ENCODE peak calls at places on chromosomes 3 and 15, in four cellular contexts. M, Q, B and E are unnamed samples.

GRCh38 chr15:69014454-69014853 is at the start of gene NOX5:
- DNase-seq in B (no peak), M (peak), Q (no peak), E (no peak)

GRCh38 chr15:39785806-39786205 is 3.2 kb upstream of the FSIP1 start:
- DNase-seq in Q (no peak), B (no peak), M (no peak), E (no peak)

GRCh38 chr15:25240461-25241021 is 198.3 kb downstream of the UBE3A start:
- DNase-seq in Q (peak), B (no peak), M (no peak), E (peak)

GRCh38 chr3:156615592-156616173 is 58.7 kb upstream of the TIPARP start:
- DNase-seq in Q (no peak), M (no peak), B (no peak), E (no peak)

GRCh38 chr3:14425574-14426304 is 23.3 kb downstream of the SLC6A6 start:
- DNase-seq in Q (no peak), B (no peak), M (no peak), E (no peak)

GRCh38 chr3:195441971-195442572 is 748 bp downstream of the ACAP2 start:
- DNase-seq in B (peak), Q (peak), M (peak), E (no peak)

GRCh38 chr15:39833515-39833981 is 50.9 kb upstream of the FSIP1 start:
- DNase-seq in M (no peak), B (no peak), Q (no peak), E (no peak)

GRCh38 chr15:101810905-101811304 is 1.1 kb upstream of the OR4F15 start:
- DNase-seq in B (no peak), M (no peak), Q (no peak), E (no peak)

GRCh38 chr15:69042531-69042930 is 28.0 kb downstream of the NOX5 start:
- DNase-seq in B (no peak), Q (no peak), M (no peak), E (no peak)

GRCh38 chr3:128179474-128179819 is 26.2 kb downstream of the EEFSEC start:
- DNase-seq in M (no peak), B (no peak), Q (no peak), E (no peak)

GRCh38 chr3:30607032-30607833 is 832 bp downstream of the TGFBR2 start:
- DNase-seq in B (peak), Q (peak), M (peak), E (peak)
- TF ChIP-seq POLR2AphosphoS5 in B (peak), Q (peak), M (no peak), E (peak)

DNA sequence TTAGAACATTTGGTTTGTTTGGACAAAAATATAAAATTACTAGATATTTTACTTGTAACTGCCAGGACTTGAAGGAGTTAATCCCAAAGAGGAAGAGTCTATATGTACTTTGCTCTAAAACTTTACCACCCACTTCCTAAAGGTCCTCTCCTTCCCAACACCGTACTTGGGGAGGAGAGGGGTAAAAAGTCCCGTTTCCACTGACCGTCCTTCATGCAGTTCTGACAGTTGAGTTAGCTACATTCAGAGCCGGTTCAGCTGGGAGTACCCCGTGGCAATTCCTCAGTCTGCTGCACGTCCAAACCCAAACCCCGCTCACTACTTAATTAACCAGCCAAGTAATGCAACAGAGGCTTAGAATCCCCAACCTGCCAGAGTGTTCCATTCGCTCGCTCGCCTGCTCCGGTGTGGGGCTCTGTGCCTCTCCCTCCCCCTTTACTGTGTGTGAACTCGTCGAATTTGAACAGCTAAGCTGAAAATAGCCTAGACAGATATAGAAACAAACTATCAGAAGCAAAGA is 519.7 kb downstream of the FOXP1 start:
- DNase-seq in B (no peak), M (no peak), Q (no peak), E (no peak)
- TF ChIP-seq POLR2A in B (no peak), M (peak), Q (no peak), E (no peak)

DNA sequence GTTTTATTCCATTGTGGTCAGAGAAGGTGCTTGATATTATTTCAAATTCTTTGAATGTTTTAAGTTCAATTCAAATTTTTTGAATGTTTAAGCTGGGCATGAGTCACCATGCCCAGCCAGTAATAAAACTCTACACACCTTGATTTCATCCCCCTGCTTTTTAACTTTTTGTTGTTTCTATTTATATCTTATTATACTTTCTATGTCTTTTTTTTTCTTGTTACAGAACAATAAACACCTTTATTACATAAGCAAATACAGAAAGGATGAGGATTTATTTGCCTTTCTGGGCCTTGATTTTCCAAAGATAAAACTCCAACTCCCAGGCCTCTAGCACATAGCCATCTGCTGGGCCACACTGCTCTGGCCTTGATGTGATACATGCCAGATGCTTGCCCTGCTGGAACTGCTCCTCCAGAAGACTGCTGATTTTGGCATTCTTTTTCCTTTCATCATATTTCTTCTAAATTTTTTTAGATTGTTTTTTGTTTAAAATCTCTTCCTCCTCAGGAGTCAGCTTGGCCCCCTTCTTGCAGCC is 14.0 kb downstream of the DNAH12 start:
- DNase-seq in B (peak), Q (no peak), M (no peak), E (no peak)
- TF ChIP-seq POLR2AphosphoS5 in B (peak), Q (no peak), M (no peak), E (no peak)

DNA sequence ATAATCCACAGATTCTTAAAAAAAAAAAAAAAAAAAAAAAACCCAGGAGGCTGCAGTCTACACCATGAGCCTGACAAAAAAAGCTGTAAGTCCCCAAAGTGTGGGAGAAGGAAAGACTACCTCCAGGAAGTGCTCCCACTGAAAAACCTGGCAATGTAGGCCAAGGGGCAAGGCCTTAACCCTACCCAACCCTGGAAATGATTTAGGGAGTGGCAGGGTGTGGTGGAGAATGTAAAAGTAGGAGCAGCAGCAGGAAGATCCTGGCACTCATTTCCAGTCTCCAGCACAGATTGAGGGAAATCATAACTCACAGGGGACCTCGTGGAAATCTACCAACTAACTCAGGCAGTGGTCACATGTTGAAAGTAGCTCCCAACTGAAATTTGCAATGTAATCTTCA is 839.4 kb downstream of the EPHA3 start:
- DNase-seq in Q (no peak), B (no peak), M (no peak), E (no peak)
- TF ChIP-seq POLR2A in Q (no peak), B (no peak), M (no peak), E (no peak)

GRCh38 chr3:182309120-182309519 is 484.2 kb upstream of the ATP11B start:
- DNase-seq in M (no peak), Q (no peak), B (no peak), E (no peak)
- TF ChIP-seq POLR2AphosphoS5 in M (no peak), Q (no peak), B (no peak), E (no peak)

DNA sequence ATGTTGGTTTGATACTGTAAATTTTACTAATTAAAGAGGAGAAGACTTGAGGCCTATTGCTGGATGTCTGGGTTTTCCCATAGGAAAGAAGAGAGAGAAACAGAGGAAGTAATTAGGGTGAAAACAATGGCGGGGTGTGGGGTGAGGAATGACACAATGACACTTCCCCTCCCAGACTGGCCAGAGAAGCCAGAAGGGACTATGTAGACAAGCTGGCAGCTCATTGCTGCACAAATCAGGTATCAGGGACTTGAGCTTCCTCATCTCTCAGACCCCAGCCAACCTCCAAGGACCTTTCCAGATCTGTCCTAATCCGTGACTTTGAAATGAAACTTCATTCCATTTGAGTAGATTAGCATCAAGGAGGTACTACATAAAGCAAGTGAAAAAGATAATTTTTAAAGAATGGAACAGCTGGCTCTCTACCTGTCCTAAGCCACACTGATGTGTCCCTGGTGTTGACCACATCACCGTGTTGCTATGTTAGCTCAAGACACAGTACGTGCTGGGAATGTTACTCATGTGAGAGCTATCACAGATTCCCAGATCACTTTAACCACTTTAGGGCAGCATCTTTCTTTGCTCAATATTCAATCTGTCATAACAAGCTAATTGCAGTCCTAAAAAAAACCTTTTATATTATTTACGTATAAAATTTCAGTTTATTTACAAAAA is 22.2 kb downstream of the TMEM212 start:
- DNase-seq in Q (no peak), M (no peak), B (no peak), E (no peak)
- TF ChIP-seq POLR2A in Q (no peak), M (no peak), B (no peak), E (no peak)

DNA sequence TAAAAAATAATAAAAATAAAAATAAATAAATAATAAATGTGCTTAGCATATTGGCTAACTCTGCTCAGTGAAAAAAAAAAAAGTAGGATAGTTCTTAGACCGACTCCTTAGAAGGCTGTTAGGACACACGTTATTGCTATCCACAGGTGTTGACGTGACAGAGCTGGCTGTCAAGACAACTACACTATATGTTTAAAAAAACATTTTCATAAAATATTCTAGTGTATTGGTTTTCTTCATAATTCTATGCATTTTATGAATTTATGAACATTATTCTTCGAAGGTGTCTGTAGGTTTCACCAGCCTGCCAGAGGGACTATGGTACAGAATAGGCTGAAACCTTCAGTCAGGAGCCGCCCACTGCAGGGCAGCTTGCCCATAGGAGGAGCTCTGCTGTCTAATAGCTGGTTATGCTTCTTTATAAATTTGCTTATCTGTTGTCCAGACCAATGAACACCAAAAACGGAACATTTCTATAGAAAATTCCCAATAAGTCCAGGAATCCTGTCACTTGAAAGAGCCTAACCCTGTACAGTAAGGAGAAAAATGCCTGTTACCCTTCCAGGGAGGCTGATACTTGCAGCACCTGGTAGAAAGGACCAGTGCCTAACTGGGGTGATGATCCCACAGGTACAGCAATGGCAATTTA is 9.1 kb downstream of the TM4SF1 start:
- DNase-seq in Q (no peak), M (no peak), B (no peak), E (no peak)
- TF ChIP-seq POLR2AphosphoS5 in Q (no peak), M (no peak), B (no peak), E (no peak)

GRCh38 chr3:45681846-45682245 is 7.3 kb upstream of the SACM1L start:
- DNase-seq in B (no peak), Q (no peak), M (no peak), E (no peak)

GRCh38 chr3:45684327-45684892 is 4.8 kb upstream of the SACM1L start:
- DNase-seq in B (no peak), Q (no peak), M (no peak), E (no peak)

GRCh38 chr3:45682311-45682710 is 6.9 kb upstream of the SACM1L start:
- DNase-seq in Q (no peak), B (no peak), M (no peak), E (no peak)

GRCh38 chr3:45682786-45683185 is 6.4 kb upstream of the SACM1L start:
- DNase-seq in B (no peak), M (no peak), Q (no peak), E (no peak)

DNA sequence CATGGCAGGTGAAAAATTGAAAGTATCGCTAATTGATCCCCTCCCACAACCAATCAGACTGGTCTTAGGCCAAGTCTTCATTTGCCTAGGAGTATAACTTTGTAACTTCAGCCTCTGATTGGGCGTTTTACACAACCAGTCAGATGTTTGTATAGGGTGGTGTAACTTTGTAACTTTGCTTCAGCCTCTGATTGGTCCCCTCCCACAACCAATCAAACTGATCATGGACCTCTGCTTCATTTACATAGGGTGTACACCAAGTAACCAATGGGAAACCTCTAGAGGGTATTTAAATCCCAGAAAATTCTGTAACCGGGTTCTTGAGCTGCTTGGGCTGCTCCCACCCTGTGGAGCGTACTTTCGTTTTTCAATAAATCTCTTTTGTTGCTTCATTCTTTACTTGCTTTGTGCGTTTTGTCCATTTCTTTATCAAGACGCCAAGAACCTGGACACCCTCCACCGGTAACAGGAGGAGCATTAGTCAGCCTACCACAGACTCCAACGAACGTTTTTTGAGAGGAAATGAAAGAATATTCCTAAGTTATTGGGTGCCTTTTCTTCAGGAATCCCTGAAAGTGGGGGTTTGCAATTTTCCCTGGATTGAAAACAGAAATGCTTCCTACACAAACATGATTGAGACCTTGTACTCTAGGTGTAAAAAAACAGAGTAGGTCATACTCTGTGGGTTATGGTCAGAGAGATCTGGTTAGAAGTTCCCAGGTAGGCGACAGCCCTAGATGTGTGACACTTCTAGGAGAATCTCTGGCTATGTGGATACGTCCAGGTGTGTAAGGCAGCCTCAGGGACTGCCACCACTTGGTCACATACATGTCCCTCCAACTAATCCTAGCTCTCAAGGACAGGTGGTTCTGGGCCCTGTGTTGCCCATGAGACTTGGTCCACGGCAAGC is 5.5 kb upstream of the SACM1L start:
- DNase-seq in M (no peak), B (no peak), Q (no peak), E (no peak)
- TF ChIP-seq POLR2A in M (peak), B (no peak), Q (no peak), E (no peak)

GRCh38 chr15:80709542-80709941 is 14.4 kb downstream of the ABHD17C start:
- DNase-seq in M (no peak), B (peak), Q (no peak), E (no peak)
- TF ChIP-seq POLR2AphosphoS5 in M (no peak), B (peak), Q (no peak), E (no peak)

GRCh38 chr3:170355738-170356595 is 1.5 kb upstream of the SKIL start:
- DNase-seq in M (no peak), Q (peak), B (peak), E (peak)

GRCh38 chr3:170357176-170357919 is at the start of gene SKIL:
- DNase-seq in B (peak), Q (peak), M (peak), E (peak)

GRCh38 chr3:170359178-170359704 is 1.7 kb downstream of the SKIL start:
- DNase-seq in B (no peak), M (peak), Q (no peak), E (no peak)

GRCh38 chr3:170356596-170357175 is 829 bp upstream of the SKIL start:
- DNase-seq in Q (peak), M (peak), B (peak), E (peak)

GRCh38 chr3:170357920-170358854 is 672 bp downstream of the SKIL start:
- DNase-seq in Q (peak), M (peak), B (peak), E (peak)
- TF ChIP-seq POLR2A in Q (no peak), M (no peak), B (no peak), E (no peak)